ENCODE peak calls at places on chromosomes 11 and 22, in four cellular contexts. S, M, O and Q are unnamed samples.

GRCh38 chr11:76322593-76323341 is 58.2 kb downstream of the THAP12 start:
- DNase-seq in S (no peak), M (no peak), O (no peak), Q (no peak)

GRCh38 chr11:102158151-102158734 is 48.0 kb downstream of the YAP1 start:
- DNase-seq in S (no peak), M (no peak), O (no peak), Q (no peak)

GRCh38 chr22:32764330-32765116 is 37.0 kb upstream of the TIMP3 start:
- DNase-seq in S (no peak), M (no peak), O (no peak), Q (no peak)

GRCh38 chr22:37911273-37911672 is 5.2 kb downstream of the MICALL1 start:
- DNase-seq in S (no peak), M (no peak), O (no peak), Q (no peak)

GRCh38 chr22:16781074-16781763 is 44.0 kb downstream of the XKR3 start:
- DNase-seq in S (no peak), M (no peak), O (no peak), Q (no peak)

GRCh38 chr11:104198576-104198975 is 34.6 kb upstream of the PDGFD start:
- DNase-seq in S (no peak), M (no peak), O (no peak), Q (no peak)

GRCh38 chr11:37881741-37882140 is 1283.7 kb upstream of the RAG2 start:
- DNase-seq in S (no peak), M (no peak), O (no peak), Q (no peak)

GRCh38 chr22:45454260-45454659 is 40.8 kb downstream of the RIBC2 start:
- DNase-seq in S (no peak), M (no peak), O (no peak), Q (no peak)

GRCh38 chr11:7892751-7893356 is 38.2 kb downstream of the OR10A6 start:
- DNase-seq in S (no peak), M (no peak), O (peak), Q (no peak)

GRCh38 chr11:94734563-94735275 is 33.4 kb upstream of the AMOTL1 start:
- DNase-seq in S (no peak), M (peak), O (no peak), Q (peak)

DNA sequence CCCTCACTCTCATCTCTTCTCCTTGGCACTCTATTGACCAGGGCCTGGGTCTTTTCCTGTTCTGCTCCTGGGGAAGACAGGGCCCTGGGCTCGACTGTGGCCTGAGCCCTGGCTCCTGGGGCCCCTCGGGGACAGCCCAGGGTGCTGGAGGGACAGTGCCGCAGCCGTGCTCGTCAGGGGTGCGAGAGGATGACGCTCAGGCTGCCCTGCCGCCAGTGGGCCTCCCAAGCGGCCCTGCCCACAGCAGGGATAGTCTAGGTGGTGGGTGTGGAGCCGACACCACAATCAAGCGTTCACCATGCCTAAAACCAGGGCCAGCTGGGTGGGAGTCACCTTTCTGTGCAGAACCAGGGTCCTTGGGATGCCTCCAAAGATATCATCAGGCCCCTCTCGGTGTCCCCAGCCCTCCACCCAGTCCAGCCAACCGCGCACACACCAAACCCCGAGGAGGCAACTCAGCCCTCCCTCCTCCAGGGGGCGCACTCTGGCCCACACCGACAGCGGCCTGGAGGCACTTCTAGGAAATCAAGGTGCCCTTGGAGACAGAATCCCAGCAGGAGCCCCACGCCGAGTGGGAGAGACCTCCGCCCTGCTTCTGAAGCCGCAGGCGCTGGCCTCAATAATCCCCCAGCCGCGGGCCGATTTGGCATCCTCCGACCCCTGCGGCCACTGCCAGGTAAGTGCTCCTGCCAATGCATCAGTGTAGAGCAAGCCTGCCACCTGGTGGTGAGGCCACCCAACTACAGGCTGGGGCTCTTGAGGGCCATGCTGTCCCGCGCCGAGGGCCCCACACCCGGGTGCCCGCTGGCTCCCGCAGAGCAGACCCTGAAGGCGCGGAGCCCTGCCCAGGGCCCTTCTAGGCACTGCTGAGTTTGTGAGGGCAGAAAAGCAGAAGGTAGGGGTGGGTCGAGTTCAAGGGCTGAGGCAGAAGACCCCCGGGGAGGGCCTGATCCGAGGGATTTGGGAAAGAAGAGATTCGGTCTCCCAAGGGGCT is 496.4 kb downstream of the BUD13 start:
- DNase-seq in S (no peak), M (peak), O (peak), Q (peak)
- TF ChIP-seq SUZ12 in S (no peak), M (no peak), O (no peak), Q (no peak)

DNA sequence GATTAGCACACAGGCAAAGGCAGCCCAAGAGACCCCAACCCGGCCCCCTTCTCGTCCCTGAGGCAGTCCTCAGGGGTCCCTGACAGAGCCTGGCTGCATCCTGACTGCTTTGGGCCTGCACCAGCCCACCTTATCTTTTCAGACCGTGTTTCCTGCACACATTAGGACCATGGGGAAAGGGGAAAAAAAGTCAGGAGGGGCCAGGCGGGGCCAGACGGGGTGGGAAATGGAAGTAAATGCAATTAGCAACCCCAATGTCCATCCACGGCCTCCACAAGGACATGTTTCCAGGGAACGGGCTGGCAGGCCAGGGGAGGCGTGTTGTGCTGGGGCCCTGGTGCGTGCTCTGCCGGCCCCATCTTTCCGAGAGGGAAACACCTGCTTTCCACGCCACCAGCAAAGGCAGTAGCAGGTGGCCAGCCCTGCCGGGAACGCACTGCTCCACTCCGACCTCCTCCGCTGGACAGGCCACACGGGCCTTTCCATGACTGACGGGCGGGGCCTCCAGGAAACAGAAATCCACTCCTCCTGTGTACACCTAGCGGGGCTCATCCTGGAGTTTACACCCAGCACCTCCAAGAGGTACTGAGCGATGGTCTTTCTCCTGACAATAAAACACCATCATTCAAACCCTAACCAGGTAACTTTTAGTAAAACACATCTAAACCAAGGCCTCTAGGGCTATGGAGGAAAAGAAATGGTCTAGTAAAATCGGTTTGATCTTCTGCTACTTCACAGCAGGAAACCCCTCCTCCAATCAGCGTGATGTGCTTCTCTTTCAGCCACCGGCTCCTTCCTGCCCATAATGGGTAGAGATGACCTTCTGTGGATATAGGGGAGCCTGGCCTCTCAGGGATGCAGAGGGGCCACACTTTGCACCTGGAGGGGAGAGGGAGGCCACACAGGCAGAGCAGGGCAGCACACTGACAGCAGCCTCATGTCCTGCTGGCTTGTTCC is 7.2 kb downstream of the EHD1 start:
- DNase-seq in S (no peak), M (no peak), O (no peak), Q (no peak)
- TF ChIP-seq ZNF274 in S (no peak), M (no peak), O (no peak), Q (no peak)

GRCh38 chr11:126318642-126319373 is 14.9 kb downstream of the DCPS start:
- DNase-seq in S (peak), M (no peak), O (no peak), Q (no peak)

GRCh38 chr11:126312903-126313460 is 9.1 kb downstream of the DCPS start:
- DNase-seq in S (no peak), M (no peak), O (no peak), Q (no peak)

GRCh38 chr11:126313826-126314225 is 10.0 kb downstream of the DCPS start:
- DNase-seq in S (no peak), M (no peak), O (no peak), Q (no peak)

GRCh38 chr11:126319374-126319740 is 15.5 kb downstream of the DCPS start:
- DNase-seq in S (no peak), M (no peak), O (no peak), Q (no peak)

GRCh38 chr11:126317681-126318641 is 14.1 kb downstream of the DCPS start:
- DNase-seq in S (no peak), M (no peak), O (no peak), Q (no peak)
- H3K4me3 ChIP-seq in S (peak), M (no peak), O (no peak), Q (no peak)

GRCh38 chr11:100810146-100810545 is 123.1 kb downstream of the ARHGAP42 start:
- DNase-seq in S (no peak), M (no peak), O (no peak), Q (no peak)

GRCh38 chr11:100808904-100809491 is 121.9 kb downstream of the ARHGAP42 start:
- DNase-seq in S (no peak), M (no peak), O (no peak), Q (no peak)

GRCh38 chr11:100801225-100801999 is 114.3 kb downstream of the ARHGAP42 start:
- DNase-seq in S (no peak), M (no peak), O (no peak), Q (no peak)

GRCh38 chr11:100810666-100811065 is 123.6 kb downstream of the ARHGAP42 start:
- DNase-seq in S (no peak), M (no peak), O (no peak), Q (no peak)

GRCh38 chr11:100805509-100806199 is 118.6 kb downstream of the ARHGAP42 start:
- DNase-seq in S (no peak), M (no peak), O (no peak), Q (no peak)
- TF ChIP-seq SUZ12 in S (no peak), M (no peak), O (no peak), Q (no peak)

GRCh38 chr22:24553597-24554315 is 1.2 kb downstream of the GUCD1 start:
- DNase-seq in S (no peak), M (no peak), O (peak), Q (no peak)
- TF ChIP-seq ZNF274 in S (no peak), M (no peak), O (peak), Q (no peak)

DNA sequence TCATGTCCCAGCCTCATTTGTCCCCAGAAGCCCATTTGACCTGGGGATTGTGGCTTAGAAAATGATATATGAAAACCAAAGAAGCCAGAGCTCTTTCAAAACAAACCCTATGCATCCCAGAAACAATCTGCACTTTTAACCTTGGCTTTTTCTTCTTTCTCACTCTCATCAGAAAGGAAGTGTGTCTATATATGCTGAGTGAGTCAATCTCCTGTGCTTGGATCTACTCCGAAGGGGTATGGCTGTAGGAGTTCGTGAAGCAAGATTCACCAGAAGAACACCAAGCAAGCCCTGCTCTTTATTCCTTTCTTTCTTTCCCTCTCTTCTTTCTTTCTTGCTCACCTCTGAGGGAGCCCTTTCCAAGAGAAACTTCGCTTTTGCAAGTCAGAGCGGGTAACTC is 636 bp downstream of the PAMR1 start:
- DNase-seq in S (no peak), M (no peak), O (no peak), Q (no peak)
- H3K4me3 ChIP-seq in S (no peak), M (peak), O (no peak), Q (peak)

GRCh38 chr11:44418438-44418795 is 108.5 kb upstream of the ALX4 start:
- DNase-seq in S (no peak), M (no peak), O (no peak), Q (no peak)

GRCh38 chr11:44421090-44421675 is 111.2 kb upstream of the ALX4 start:
- DNase-seq in S (no peak), M (no peak), O (no peak), Q (no peak)

GRCh38 chr11:44417756-44418437 is 108.0 kb upstream of the ALX4 start:
- DNase-seq in S (no peak), M (no peak), O (peak), Q (no peak)

GRCh38 chr11:44416776-44417175 is 106.8 kb upstream of the ALX4 start:
- DNase-seq in S (no peak), M (no peak), O (no peak), Q (no peak)
- TF ChIP-seq SUZ12 in S (no peak), M (no peak), O (no peak), Q (no peak)